ENCODE peak calls at places on chromosomes 11 and 22, in four cellular contexts. W is fibroblast of mammary gland, G is NCI-H2029, E is kidney. P is an unnamed sample.

GRCh38 chr11:12200359-12201015 is 90.1 kb downstream of the MICAL2 start:
- DNase-seq in W (peak; percentile 77), G (no peak), E (no peak), P (peak; percentile 79)

GRCh38 chr11:93585758-93586157 is 42.6 kb upstream of the SMCO4 start:
- DNase-seq in W (peak; percentile 66), G (no peak), E (no peak), P (no peak)

GRCh38 chr11:83194284-83195175 is 1.0 kb downstream of the ANKRD42 start:
- DNase-seq in W (peak; percentile 77), G (no peak), E (peak; percentile 90), P (peak; percentile 16)

GRCh38 chr11:65644837-65645236 is 6.9 kb downstream of the SIPA1 start:
- DNase-seq in W (no peak), G (no peak), E (peak; percentile 76), P (no peak)

GRCh38 chr22:46731246-46732040 is 6.6 kb downstream of the CERK start:
- DNase-seq in W (no peak), G (peak; percentile 55), E (peak; percentile 92), P (no peak)

GRCh38 chr11:73141031-73141308 is 1.1 kb downstream of the FCHSD2 start:
- DNase-seq in W (peak; percentile 14), G (no peak), E (peak; percentile 77), P (no peak)

GRCh38 chr11:47593934-47594855 is at the start of gene C1QTNF4:
- DNase-seq in W (no peak), G (no peak), E (peak; percentile 64), P (no peak)

GRCh38 chr11:134584706-134585445 is 172.8 kb upstream of the B3GAT1 start:
- DNase-seq in W (no peak), G (no peak), E (no peak), P (no peak)

GRCh38 chr22:26464312-26464711 is 19.3 kb downstream of the HPS4 start:
- DNase-seq in W (peak; percentile 30), G (no peak), E (no peak), P (no peak)

GRCh38 chr22:38350444-38351359 is 33.5 kb upstream of the CSNK1E start:
- DNase-seq in W (no peak), G (no peak), E (peak; percentile 48), P (no peak)

GRCh38 chr11:85682330-85683305 is 3.4 kb downstream of the CCDC89 start:
- DNase-seq in W (peak; percentile 52), G (peak; percentile 21), E (peak; percentile 83), P (no peak)

GRCh38 chr11:57885298-57886035 is 123.9 kb downstream of the CTNND1 start:
- DNase-seq in W (peak; percentile 29), G (no peak), E (no peak), P (no peak)

GRCh38 chr11:66704659-66705360 is 24.2 kb downstream of the SPTBN2 start:
- DNase-seq in W (no peak), G (no peak), E (no peak), P (no peak)

GRCh38 chr11:114683007-114683406 is 4.7 kb downstream of the NXPE2 start:
- DNase-seq in W (peak; percentile 1), G (no peak), E (no peak), P (no peak)

GRCh38 chr11:16299884-16300778 is 56.2 kb downstream of the SOX6 start:
- DNase-seq in W (no peak), G (no peak), E (no peak), P (peak; percentile 87)

GRCh38 chr11:35523861-35524260 is 1.6 kb downstream of the PAMR1 start:
- DNase-seq in W (no peak), G (no peak), E (no peak), P (no peak)

GRCh38 chr11:20355221-20356219 is 8.0 kb upstream of the HTATIP2 start:
- DNase-seq in W (peak; percentile 53), G (no peak), E (no peak), P (no peak)

GRCh38 chr22:41983516-41983915 is 14.3 kb downstream of the SEPTIN3 start:
- DNase-seq in W (peak; percentile 54), G (no peak), E (peak; percentile 7), P (no peak)

GRCh38 chr11:21622995-21623394 is 569.9 kb upstream of the ANO5 start:
- DNase-seq in W (no peak), G (peak; percentile 29), E (no peak), P (no peak)

GRCh38 chr11:68342459-68343158 is 30.2 kb downstream of the LRP5 start:
- DNase-seq in W (no peak), G (no peak), E (no peak), P (peak; percentile 79)

GRCh38 chr11:70650075-70650909 is 252.0 kb downstream of the CTTN start:
- DNase-seq in W (peak; percentile 60), G (no peak), E (no peak), P (no peak)

GRCh38 chr11:130638048-130638447 is 189.6 kb downstream of the ADAMTS15 start:
- DNase-seq in W (no peak), G (no peak), E (peak; percentile 76), P (no peak)

GRCh38 chr11:75508051-75508561 is 17.6 kb downstream of the GDPD5 start:
- DNase-seq in W (no peak), G (no peak), E (no peak), P (no peak)

GRCh38 chr11:96284917-96285316 is 58.1 kb downstream of the MAML2 start:
- DNase-seq in W (no peak), G (no peak), E (no peak), P (no peak)

GRCh38 chr22:48241658-48242057 is 1479.2 kb downstream of the TBC1D22A start:
- DNase-seq in W (no peak), G (no peak), E (peak; percentile 37), P (no peak)